ENCODE peak calls at places on chromosomes 7 and 10, in four cellular contexts. One of them, this sample, is unnamed.

GRCh38 chr7:51070163-51070562 is 246.4 kb downstream of the COBL start:
- DNase-seq in GM12878: no peak
- DNase-seq in HepG2: no peak
- DNase-seq in H1: no peak
- DNase-seq in this sample: no peak

GRCh38 chr7:75738975-75739795 is 444 bp upstream of the HIP1 start:
- DNase-seq in GM12878: peak; percentile 79
- DNase-seq in HepG2: peak; percentile 92
- DNase-seq in H1: peak; percentile 92
- DNase-seq in this sample: peak; percentile 97

GRCh38 chr7:471866-472639 is 47.6 kb downstream of the PDGFA start:
- DNase-seq in GM12878: no peak
- DNase-seq in HepG2: peak; percentile 91
- DNase-seq in H1: no peak
- DNase-seq in this sample: no peak

GRCh38 chr7:106048621-106049020 is 63.5 kb downstream of the SYPL1 start:
- DNase-seq in GM12878: no peak
- DNase-seq in HepG2: no peak
- DNase-seq in H1: no peak
- DNase-seq in this sample: no peak

GRCh38 chr10:24340429-24340828 is 131.5 kb downstream of the KIAA1217 start:
- DNase-seq in GM12878: no peak
- DNase-seq in HepG2: no peak
- DNase-seq in H1: no peak
- DNase-seq in this sample: no peak

GRCh38 chr7:45589915-45590678 is 15.9 kb downstream of the ADCY1 start:
- DNase-seq in GM12878: no peak
- DNase-seq in HepG2: no peak
- DNase-seq in H1: no peak
- DNase-seq in this sample: no peak

GRCh38 chr7:36181668-36182067 is 28.6 kb downstream of the EEPD1 start:
- DNase-seq in GM12878: no peak
- DNase-seq in HepG2: peak; percentile 23
- DNase-seq in H1: no peak
- DNase-seq in this sample: no peak

GRCh38 chr10:13775786-13776780 is 189.3 kb downstream of the PRPF18 start:
- DNase-seq in GM12878: no peak
- DNase-seq in HepG2: no peak
- DNase-seq in H1: no peak
- DNase-seq in this sample: no peak

GRCh38 chr7:5143935-5144903 is 45.8 kb upstream of the WIPI2 start:
- DNase-seq in GM12878: peak; percentile 55
- DNase-seq in HepG2: no peak
- DNase-seq in H1: no peak
- DNase-seq in this sample: no peak

GRCh38 chr7:77525231-77525630 is 11.9 kb upstream of the PTPN12 start:
- DNase-seq in GM12878: no peak
- DNase-seq in HepG2: no peak
- DNase-seq in H1: no peak
- DNase-seq in this sample: no peak

GRCh38 chr7:48089415-48089975 is 430 bp downstream of the UPP1 start:
- DNase-seq in GM12878: no peak
- DNase-seq in HepG2: no peak
- DNase-seq in H1: no peak
- DNase-seq in this sample: no peak

GRCh38 chr10:57657164-57657765 is 610.4 kb downstream of the IPMK start:
- DNase-seq in GM12878: no peak
- DNase-seq in HepG2: peak; percentile 53
- DNase-seq in H1: peak; percentile 54
- DNase-seq in this sample: peak; percentile 51

GRCh38 chr10:14625210-14625621 is 149.5 kb downstream of the FAM107B start:
- DNase-seq in GM12878: no peak
- DNase-seq in HepG2: no peak
- DNase-seq in H1: no peak
- DNase-seq in this sample: no peak

GRCh38 chr10:84548869-84549268 is 220.5 kb downstream of the CCSER2 start:
- DNase-seq in GM12878: no peak
- DNase-seq in HepG2: no peak
- DNase-seq in H1: no peak
- DNase-seq in this sample: no peak

DNA sequence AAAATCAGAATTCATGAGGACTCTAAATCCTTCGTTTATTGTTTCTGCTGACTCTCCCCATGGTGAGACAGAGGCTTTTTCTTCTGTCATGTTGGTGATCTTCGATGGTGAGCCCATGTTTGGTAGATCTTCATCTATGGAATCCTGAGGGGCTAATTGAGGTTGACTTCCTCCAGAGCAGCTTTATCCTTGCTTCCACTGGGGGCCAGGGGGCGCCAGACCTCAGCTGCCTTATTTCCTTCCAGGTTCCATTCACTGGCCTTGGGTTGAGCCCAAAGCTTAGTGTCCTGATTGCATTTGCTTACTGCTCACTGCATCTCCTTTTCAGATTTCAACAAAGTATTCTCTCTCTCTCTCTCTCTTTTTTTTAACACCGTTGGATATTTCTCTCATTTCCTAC is 80.7 kb downstream of the GCC1 start:
- DNase-seq in GM12878: no peak
- DNase-seq in HepG2: peak; percentile 22
- DNase-seq in H1: peak; percentile 23
- DNase-seq in this sample: peak; percentile 32
- TF ChIP-seq SUZ12 in GM12878: no peak
- TF ChIP-seq SUZ12 in HepG2: no peak
- TF ChIP-seq SUZ12 in H1: no peak
- TF ChIP-seq SUZ12 in this sample: no peak

DNA sequence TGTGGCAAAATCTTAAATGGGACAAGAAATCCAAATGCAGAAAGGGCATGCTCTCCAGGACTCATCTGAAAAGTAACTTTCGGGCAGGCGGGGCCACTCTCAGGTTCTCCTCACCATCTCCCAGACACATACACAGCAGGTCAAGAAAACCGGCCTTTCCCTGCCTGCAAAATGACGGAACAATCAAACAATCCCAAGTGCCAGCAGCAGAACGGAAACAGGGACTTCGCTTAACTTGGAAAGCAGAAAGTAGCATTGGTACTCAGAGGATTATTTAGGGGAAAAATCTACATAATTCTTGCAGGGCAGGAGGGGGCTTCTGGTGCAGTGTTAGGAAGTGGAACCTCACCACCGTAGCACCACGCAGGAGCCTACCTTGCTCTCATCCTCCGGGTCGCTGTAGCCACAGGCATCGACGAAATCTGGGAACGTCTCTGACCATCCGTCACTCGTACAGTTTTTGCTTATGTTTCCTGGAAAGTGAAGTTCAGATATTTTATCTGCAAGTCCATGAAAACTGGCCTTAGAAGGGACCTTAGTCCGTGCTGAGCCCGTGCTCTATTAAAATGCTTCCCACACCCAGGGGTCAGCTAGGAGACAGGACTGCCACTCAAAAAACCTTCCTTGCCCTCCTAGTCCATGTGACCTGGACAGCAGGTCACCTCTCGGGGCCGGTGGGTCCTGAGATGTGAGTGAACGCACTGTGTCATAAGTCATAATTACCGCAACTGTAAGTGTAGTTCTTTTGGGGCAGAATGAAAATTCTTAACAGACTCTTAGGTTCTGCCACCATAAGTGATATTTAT is 41.1 kb downstream of the VIPR2 start:
- DNase-seq in GM12878: no peak
- DNase-seq in HepG2: no peak
- DNase-seq in H1: no peak
- DNase-seq in this sample: no peak
- H3K4me3 ChIP-seq in GM12878: no peak overlapping the region
- H3K4me3 ChIP-seq in HepG2: no peak overlapping the region
- H3K4me3 ChIP-seq in H1: no peak overlapping the region
- H3K4me3 ChIP-seq in this sample: no peak overlapping the region

DNA sequence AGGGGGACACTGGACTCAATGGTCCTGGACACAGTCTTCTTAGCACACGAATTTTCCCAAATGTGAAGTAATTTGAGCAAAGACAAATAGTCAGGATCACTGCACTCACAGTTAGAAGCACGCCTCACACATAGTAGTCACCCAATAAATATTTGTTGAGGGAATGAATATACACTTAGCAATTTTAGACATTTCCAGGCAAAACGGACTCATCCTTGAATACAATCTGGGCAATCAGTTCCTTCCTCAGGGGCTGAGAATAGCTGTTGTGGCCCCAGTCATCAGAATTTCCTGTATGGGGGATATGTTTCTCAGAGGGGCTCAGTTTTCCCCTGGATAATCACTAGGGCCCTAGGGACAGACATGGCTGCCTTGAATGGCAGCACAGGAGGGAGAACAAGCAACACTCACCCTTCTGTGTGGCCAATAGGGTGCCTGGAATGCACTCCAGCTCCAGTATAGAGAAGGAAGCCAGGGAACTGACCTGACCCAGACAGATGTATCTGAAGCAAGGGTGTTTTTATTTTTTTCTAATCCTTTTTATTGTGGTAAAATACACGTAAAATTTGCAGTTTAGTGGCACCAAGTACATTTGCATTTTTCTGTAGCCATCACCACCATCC is 282.7 kb upstream of the ZNF32 start:
- DNase-seq in GM12878: no peak
- DNase-seq in HepG2: no peak
- DNase-seq in H1: no peak
- DNase-seq in this sample: no peak
- TF ChIP-seq SUZ12 in GM12878: no peak
- TF ChIP-seq SUZ12 in HepG2: no peak
- TF ChIP-seq SUZ12 in H1: no peak
- TF ChIP-seq SUZ12 in this sample: no peak

DNA sequence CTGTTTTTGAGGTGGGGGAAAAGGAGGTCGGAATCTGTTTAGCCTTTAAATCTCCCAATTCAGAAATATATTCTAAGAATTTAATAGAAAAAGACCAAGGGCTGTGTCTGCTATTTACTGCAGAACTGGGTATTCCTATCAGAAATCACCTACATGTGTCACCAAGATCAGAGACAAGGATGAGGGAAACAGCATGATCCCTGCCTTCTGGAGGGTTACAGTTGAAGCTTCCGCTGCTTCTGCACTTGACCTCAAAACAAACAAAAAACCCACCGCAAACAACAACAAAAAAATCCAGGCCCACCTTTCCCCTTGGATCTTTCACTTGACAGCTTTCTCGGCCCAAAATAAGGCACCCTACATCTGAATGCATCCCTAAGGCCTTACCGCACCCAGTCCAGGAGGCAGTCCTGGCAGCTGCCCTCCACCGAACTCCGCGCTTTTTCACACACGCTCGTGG is 750 bp upstream of the CDK14 start:
- DNase-seq in GM12878: no peak
- DNase-seq in HepG2: no peak
- DNase-seq in H1: no peak
- DNase-seq in this sample: no peak
- H3K4me3 ChIP-seq in GM12878: peak overlapping the region; percentile 50
- H3K4me3 ChIP-seq in HepG2: peak overlapping the region; percentile 12
- H3K4me3 ChIP-seq in H1: peak overlapping the region; percentile 60
- H3K4me3 ChIP-seq in this sample: peak overlapping the region; percentile 40

DNA sequence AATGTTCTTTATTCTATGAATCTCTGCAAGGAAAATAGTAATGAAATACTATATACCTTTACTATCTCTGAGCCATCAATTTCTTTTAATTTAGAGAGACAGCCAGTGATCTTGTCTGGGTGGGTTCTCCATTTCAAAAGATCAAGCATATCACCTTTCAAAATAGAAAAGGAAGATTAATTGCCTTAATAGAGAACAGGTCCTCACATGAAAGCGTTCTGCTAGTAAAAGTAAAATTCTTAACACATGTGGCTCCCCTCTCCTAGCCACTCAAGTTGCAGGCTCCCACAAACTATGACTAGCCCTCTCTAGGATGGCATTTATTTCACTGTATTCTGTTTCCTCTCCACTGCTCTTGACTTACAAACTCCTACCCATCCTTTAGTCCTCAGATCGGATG is 310.1 kb upstream of the IMMP2L start:
- DNase-seq in GM12878: no peak
- DNase-seq in HepG2: no peak
- DNase-seq in H1: no peak
- DNase-seq in this sample: no peak
- TF ChIP-seq SUZ12 in GM12878: no peak
- TF ChIP-seq SUZ12 in HepG2: no peak
- TF ChIP-seq SUZ12 in H1: no peak
- TF ChIP-seq SUZ12 in this sample: no peak

DNA sequence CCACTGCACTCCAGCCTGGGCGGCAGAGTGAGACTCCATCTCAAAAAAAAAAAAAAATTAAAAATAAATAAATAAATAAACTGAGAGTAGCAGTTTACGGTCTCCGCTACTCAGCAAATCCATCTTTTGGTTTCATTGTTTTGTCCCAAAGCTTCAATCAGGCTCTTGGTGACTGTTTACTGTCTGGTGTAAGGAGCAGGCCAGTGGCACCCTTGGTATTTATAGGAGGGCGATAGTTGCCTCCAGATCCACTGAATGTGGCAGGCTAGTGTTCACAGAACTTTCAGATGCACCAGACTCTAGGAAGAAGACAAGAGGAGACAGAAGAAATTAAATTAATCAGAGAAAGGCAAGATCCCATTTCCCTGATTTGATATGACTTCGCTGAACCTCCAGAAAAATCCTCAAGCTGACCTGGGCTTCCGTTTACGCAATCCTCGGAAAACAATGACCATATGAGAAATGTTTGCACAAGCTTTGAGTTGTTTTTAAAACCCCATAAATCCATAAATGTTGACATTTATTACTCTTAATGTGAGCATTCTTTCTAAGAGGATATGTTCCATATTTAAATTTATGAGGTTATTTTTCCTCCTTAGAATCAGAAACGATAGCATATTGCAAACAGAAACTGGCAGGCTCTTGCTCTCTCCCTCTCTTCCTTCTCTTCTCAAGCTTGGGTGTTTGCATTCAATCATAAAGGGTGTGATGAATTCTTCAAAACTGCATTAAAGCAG is 7.1 kb upstream of the MUC3A start:
- DNase-seq in GM12878: no peak
- DNase-seq in HepG2: no peak
- DNase-seq in H1: no peak
- DNase-seq in this sample: no peak
- H3K4me3 ChIP-seq in GM12878: no peak overlapping the region
- H3K4me3 ChIP-seq in HepG2: no peak overlapping the region
- H3K4me3 ChIP-seq in H1: no peak overlapping the region
- H3K4me3 ChIP-seq in this sample: no peak overlapping the region